ENCODE peak calls at places on chromosomes 7 and 10, in nine cellular contexts. A, D, Z, H, O, V, X, Q and B are unnamed samples.

GRCh38 chr10:16904619-16905018 is 87.4 kb upstream of the RSU1 start:
- DNase-seq in A (no peak), D (peak), Z (peak), H (no peak), O (peak), V (no peak), X (no peak), Q (no peak), B (no peak)

GRCh38 chr10:44980309-44981171 is 1.9 kb upstream of the DEPP1 start:
- DNase-seq in A (no peak), D (no peak), Z (no peak), H (no peak), O (no peak), V (no peak), X (no peak), Q (no peak), B (no peak)

GRCh38 chr10:630581-631073 is 58.8 kb downstream of the DIP2C start:
- DNase-seq in A (no peak), D (no peak), Z (no peak), H (no peak), O (no peak), V (peak), X (no peak), Q (no peak), B (no peak)

GRCh38 chr7:98215561-98216495 is 4.6 kb downstream of the BHLHA15 start:
- DNase-seq in A (no peak), D (no peak), Z (no peak), H (no peak), O (no peak), V (no peak), X (no peak), Q (no peak), B (no peak)

GRCh38 chr10:129929343-129930297 is 34.5 kb downstream of the EBF3 start:
- DNase-seq in A (no peak), D (no peak), Z (no peak), H (no peak), O (no peak), V (peak), X (no peak), Q (no peak), B (no peak)

GRCh38 chr7:3721422-3721821 is 420.4 kb downstream of the SDK1 start:
- DNase-seq in A (no peak), D (no peak), Z (no peak), H (no peak), O (no peak), V (no peak), X (no peak), Q (no peak), B (no peak)

GRCh38 chr7:11737723-11738122 is 94.3 kb downstream of the THSD7A start:
- DNase-seq in A (no peak), D (no peak), Z (no peak), H (no peak), O (no peak), V (no peak), X (no peak), Q (no peak), B (no peak)

GRCh38 chr7:115005241-115005640 is 83.3 kb downstream of the MDFIC start:
- DNase-seq in A (no peak), D (no peak), Z (no peak), H (no peak), O (no peak), V (no peak), X (no peak), Q (no peak), B (no peak)

DNA sequence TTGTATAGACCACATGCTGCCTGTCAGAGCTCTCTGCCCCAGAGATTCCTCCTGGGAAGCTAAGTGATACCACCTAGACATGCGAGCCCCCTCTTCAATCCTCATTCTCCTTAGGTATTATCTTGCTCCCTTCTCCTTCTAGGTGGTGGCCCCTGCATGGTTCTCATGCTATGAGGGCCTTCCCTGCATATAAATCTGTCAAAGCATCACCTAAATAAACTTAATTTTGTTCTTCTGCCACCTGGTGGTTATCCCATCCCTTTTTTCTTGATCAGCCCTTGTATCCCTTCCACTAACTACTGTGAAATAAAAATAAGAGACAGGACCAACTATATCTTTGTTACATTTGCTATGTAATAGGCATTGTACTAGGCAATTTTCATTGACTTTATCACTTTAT is 242.1 kb downstream of the CDC14C start:
- DNase-seq in A (no peak), D (no peak), Z (no peak), H (no peak), O (no peak), V (peak), X (no peak), Q (no peak), B (no peak)
- TF ChIP-seq CTCF in A (no peak), D (no peak), Z (no peak), H (no peak), O (peak), V (no peak), X (no peak), Q (peak), B (no peak)

DNA sequence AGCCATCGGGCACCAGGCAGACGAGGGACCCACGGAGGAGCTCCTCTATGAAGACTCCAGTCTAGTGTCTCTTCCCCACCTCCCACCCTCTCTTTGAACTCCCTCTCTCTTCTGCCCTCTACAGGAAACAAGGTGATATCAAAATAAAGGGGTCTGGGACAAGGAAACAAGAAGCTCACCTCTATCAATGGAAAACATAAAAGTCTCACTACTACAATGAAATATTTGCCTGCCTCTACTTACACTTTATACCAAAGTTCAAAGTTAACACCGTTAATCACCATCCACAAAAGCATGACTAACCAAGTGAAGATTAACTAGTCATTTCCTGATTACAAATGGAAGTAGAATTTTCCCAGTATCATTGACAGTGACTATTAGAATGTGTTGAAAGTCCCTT is 82.2 kb downstream of the PARD3 start:
- DNase-seq in A (no peak), D (peak), Z (no peak), H (no peak), O (peak), V (no peak), X (no peak), Q (no peak), B (no peak)
- TF ChIP-seq CTCF in A (no peak), D (peak), Z (peak), H (no peak), O (peak), V (peak), X (peak), Q (peak), B (peak)

GRCh38 chr10:113780681-113781250 is 29.3 kb downstream of the PLEKHS1 start:
- DNase-seq in A (no peak), D (no peak), Z (no peak), H (no peak), O (no peak), V (no peak), X (no peak), Q (no peak), B (no peak)

GRCh38 chr10:113770346-113770745 is 18.9 kb downstream of the PLEKHS1 start:
- DNase-seq in A (no peak), D (no peak), Z (no peak), H (no peak), O (no peak), V (no peak), X (no peak), Q (no peak), B (no peak)

GRCh38 chr10:113776553-113776952 is 25.1 kb downstream of the PLEKHS1 start:
- DNase-seq in A (no peak), D (no peak), Z (no peak), H (no peak), O (no peak), V (no peak), X (no peak), Q (no peak), B (no peak)

GRCh38 chr10:113775681-113776294 is 24.3 kb downstream of the PLEKHS1 start:
- DNase-seq in A (no peak), D (no peak), Z (no peak), H (no peak), O (no peak), V (no peak), X (no peak), Q (no peak), B (no peak)
- TF ChIP-seq CTCF in A (no peak), D (no peak), Z (no peak), H (no peak), O (no peak), V (no peak), X (no peak), Q (no peak), B (no peak)

GRCh38 chr7:144546795-144547194 is 143.3 kb upstream of the NOBOX start:
- DNase-seq in A (no peak), D (no peak), Z (no peak), H (no peak), O (no peak), V (no peak), X (no peak), Q (no peak), B (no peak)

GRCh38 chr7:144547888-144548287 is 144.4 kb upstream of the NOBOX start:
- DNase-seq in A (no peak), D (no peak), Z (no peak), H (no peak), O (no peak), V (no peak), X (no peak), Q (no peak), B (no peak)

GRCh38 chr7:144545330-144545729 is 141.8 kb upstream of the NOBOX start:
- DNase-seq in A (no peak), D (no peak), Z (no peak), H (no peak), O (no peak), V (no peak), X (no peak), Q (no peak), B (no peak)

DNA sequence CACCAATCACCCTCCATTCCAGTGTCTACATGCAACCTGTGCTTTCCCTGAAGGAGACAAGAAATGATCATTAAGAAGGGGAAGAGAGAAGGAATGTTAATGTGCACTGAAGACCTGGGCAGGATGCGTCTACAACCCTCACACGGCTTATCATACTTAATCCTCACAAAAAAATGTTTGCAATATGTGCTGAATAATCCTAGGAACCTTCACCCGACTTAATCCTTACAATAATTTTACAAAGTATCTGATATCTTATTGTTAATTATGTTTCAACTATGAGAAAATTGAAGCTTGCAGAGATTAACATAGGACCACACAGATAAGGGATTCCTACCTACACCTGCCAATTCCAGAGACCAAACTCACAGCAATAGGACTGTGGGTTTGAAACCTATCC is 145.1 kb upstream of the NOBOX start:
- DNase-seq in A (no peak), D (no peak), Z (no peak), H (no peak), O (no peak), V (no peak), X (no peak), Q (no peak), B (no peak)
- TF ChIP-seq CTCF in A (no peak), D (no peak), Z (no peak), H (no peak), O (no peak), V (no peak), X (no peak), Q (no peak), B (no peak)

DNA sequence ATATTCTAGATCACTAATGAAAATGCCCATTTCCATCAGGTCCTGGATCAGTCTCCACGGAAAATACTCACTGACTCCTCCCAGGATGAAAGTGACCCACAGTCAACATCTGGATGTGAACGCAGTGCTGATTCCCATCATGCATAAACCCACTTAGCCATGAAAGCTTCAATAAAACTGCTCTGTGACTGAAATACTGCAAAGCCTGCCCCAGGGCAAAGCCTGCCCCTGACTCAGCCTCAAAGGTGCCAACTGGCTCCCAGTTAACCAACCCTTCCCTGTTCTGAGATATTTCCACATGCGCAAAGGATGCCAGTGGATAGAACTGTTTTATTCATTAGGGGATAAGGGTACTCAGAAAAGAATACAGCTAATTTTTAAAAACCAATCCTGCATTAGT is 24.0 kb downstream of the OSBPL3 start:
- DNase-seq in A (no peak), D (no peak), Z (no peak), H (no peak), O (peak), V (no peak), X (no peak), Q (no peak), B (no peak)
- TF ChIP-seq CTCF in A (no peak), D (no peak), Z (no peak), H (no peak), O (no peak), V (no peak), X (no peak), Q (no peak), B (no peak)

DNA sequence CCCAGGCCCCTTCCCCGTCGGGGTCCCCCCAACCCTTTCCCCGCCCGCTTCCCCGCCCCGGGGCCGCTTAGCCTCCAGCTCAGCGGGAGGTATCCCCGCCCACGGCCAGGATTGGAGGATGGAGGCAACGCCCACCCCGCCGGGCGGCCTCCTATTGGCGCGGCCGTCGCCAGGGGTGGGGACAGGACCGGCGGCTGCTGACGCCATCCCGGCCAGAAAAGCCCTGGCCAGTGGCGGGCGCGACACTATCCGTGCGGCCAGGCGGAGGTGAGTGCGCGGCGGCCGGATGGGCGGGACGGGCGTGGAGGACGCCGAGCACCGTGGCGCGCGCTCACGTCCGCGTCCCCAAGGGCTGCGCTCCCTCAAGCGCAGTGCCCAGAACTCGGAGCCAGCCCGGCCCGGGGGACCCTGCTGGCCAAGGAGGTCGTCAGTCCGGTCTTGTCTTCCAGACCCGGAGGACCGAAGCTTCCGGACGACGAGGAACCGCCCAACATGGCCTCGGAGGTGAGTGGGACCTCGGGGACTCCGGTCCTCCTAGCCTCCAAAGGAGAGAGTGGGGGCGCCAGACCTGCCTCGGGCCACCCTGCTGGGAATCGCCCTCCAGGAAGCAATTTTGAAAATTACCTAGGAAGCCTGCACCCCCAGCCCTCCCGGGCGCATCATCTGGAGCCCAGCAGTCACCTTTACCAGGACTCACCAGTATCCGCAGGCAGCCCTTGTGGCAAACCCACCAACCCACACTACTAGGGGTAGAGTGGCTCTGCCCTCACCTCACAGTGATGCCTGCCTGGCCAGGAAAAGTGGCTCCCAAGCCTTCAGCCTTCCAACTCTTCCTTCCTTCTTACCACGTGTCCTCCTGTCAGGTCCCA is at the start of gene ASL:
- DNase-seq in A (peak), D (peak), Z (peak), H (peak), O (peak), V (peak), X (peak), Q (peak), B (peak)
- TF ChIP-seq CTCF in A (no peak), D (no peak), Z (no peak), H (peak), O (no peak), V (peak), X (peak), Q (peak), B (no peak)